ENCODE peak calls at places on chromosomes 7 and 10, in seven cellular contexts. O is HCT116, C is SK-N-SH, B is ovary, V is IMR-90, R is upper lobe of right lung, Q is aorta. J is an unnamed sample. For H3K4me1 and H3K27me3, the result is how much of the 10 kb centered on the place peaks cover.

GRCh38 chr10:78749898-78750297 is 318.9 kb upstream of the ZMIZ1 start:
- DNase-seq in R (no peak), C (no peak), O (no peak), V (no peak), Q (peak), B (no peak), J (no peak)

GRCh38 chr10:86413046-86413728 is 46.6 kb upstream of the GRID1 start:
- DNase-seq in V (peak), R (no peak), Q (no peak), B (no peak), O (no peak), C (no peak), J (no peak)

GRCh38 chr10:98295401-98295811 is 27.4 kb upstream of the LOXL4 start:
- DNase-seq in B (no peak), R (no peak), V (no peak), Q (peak), O (no peak), C (no peak), J (no peak)

GRCh38 chr7:77566421-77566820 is 29.3 kb downstream of the PTPN12 start:
- DNase-seq in O (no peak), V (no peak), C (no peak), Q (no peak), B (no peak), R (no peak), J (no peak)

GRCh38 chr7:47940482-47941001 is 7.7 kb downstream of the PKD1L1 start:
- DNase-seq in Q (no peak), V (peak), O (no peak), C (no peak), R (no peak), B (no peak), J (peak)

GRCh38 chr10:6275022-6275997 is 72.6 kb downstream of the PFKFB3 start:
- DNase-seq in R (peak), B (peak), C (peak), V (peak), O (peak), Q (peak), J (peak)

GRCh38 chr7:92836489-92837213 is at the start of gene CDK6:
- DNase-seq in V (peak), B (peak), R (peak), C (peak), Q (peak), O (no peak), J (peak)

GRCh38 chr10:109429956-109430760 is 493.2 kb downstream of the XPNPEP1 start:
- DNase-seq in Q (peak), O (no peak), R (no peak), B (no peak), C (no peak), V (peak), J (no peak)

GRCh38 chr7:72028267-72028666 is 383.9 kb downstream of the CALN1 start:
- DNase-seq in O (no peak), R (peak), V (no peak), C (no peak), B (no peak), Q (no peak), J (no peak)

GRCh38 chr7:55052726-55053431 is 34.1 kb downstream of the EGFR start:
- DNase-seq in O (no peak), B (no peak), Q (no peak), V (peak), C (no peak), R (no peak), J (no peak)

GRCh38 chr10:132626761-132627735 is 89.5 kb downstream of the INPP5A start:
- DNase-seq in C (no peak), V (no peak), Q (no peak), R (peak), B (peak), O (no peak), J (peak)
- H3K4me1 ChIP-seq in C (under half), V (under half), Q (under half), R (under half), B (under half), O (under half), J (under half)

GRCh38 chr10:71762324-71762723 is 11.0 kb downstream of the VSIR start:
- DNase-seq in V (no peak), C (no peak), Q (no peak), B (no peak), O (no peak), R (no peak), J (no peak)

GRCh38 chr10:71763352-71764127 is 9.8 kb downstream of the VSIR start:
- DNase-seq in V (peak), Q (no peak), R (no peak), B (no peak), O (no peak), C (no peak), J (peak)

GRCh38 chr10:71757450-71757918 is 15.8 kb downstream of the VSIR start:
- DNase-seq in Q (no peak), B (no peak), C (peak), V (no peak), R (no peak), O (no peak), J (peak)

GRCh38 chr10:71761541-71762113 is 11.7 kb downstream of the VSIR start:
- DNase-seq in Q (no peak), R (no peak), V (no peak), B (no peak), O (no peak), C (no peak), J (peak)

GRCh38 chr10:71761105-71761511 is 12.2 kb downstream of the VSIR start:
- DNase-seq in Q (no peak), V (no peak), B (no peak), C (no peak), R (no peak), O (no peak), J (peak)
- H3K27ac ChIP-seq in Q (no peak), V (no peak), B (no peak), C (no peak), R (no peak), O (no peak), J (no peak)

DNA sequence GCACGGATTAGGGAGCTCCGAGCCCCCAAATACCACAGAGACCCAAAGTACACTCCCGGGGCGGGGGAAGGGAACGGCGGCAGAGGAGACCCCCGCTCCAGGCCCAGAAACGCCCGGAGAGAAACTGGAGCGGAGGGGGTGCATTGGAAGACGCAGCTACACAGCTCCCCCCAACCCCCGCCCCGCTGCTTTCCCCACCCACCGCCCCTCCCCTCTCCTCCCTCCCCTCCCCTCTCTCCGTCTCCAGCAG is 1.1 kb downstream of the PRKAG2 start:
- DNase-seq in V (no peak), Q (no peak), B (no peak), R (no peak), O (no peak), C (peak), J (no peak)
- H3K27me3 ChIP-seq in V (half or more), Q (under half), B (under half), R (under half), O (under half), C (half or more), J (under half)

GRCh38 chr10:93462881-93463280 is 19.3 kb downstream of the MYOF start:
- DNase-seq in R (peak), B (no peak), V (peak), C (no peak), Q (peak), O (no peak), J (no peak)
- H3K4me1 ChIP-seq in R (half or more), B (under half), V (half or more), C (half or more), Q (under half), O (half or more), J (under half)

GRCh38 chr7:100602889-100603696 is 930 bp downstream of the PCOLCE start:
- DNase-seq in O (no peak), Q (peak), R (peak), V (peak), B (peak), C (peak), J (peak)
- H3K27ac ChIP-seq in O (peak), Q (peak), R (peak), V (peak), B (peak), C (peak), J (peak)

GRCh38 chr10:103547391-103547946 is 54.0 kb downstream of the NEURL1 start:
- DNase-seq in V (no peak), C (peak), R (peak), B (no peak), O (no peak), Q (peak), J (no peak)

GRCh38 chr10:103545366-103545765 is 51.9 kb downstream of the NEURL1 start:
- DNase-seq in O (no peak), B (no peak), Q (no peak), V (no peak), R (peak), C (peak), J (peak)

GRCh38 chr10:103548006-103548405 is 54.5 kb downstream of the NEURL1 start:
- DNase-seq in O (no peak), Q (peak), V (no peak), R (peak), C (no peak), B (no peak), J (no peak)

GRCh38 chr10:103545771-103546281 is 52.3 kb downstream of the NEURL1 start:
- DNase-seq in B (no peak), R (peak), V (no peak), Q (peak), O (no peak), C (peak), J (no peak)

DNA sequence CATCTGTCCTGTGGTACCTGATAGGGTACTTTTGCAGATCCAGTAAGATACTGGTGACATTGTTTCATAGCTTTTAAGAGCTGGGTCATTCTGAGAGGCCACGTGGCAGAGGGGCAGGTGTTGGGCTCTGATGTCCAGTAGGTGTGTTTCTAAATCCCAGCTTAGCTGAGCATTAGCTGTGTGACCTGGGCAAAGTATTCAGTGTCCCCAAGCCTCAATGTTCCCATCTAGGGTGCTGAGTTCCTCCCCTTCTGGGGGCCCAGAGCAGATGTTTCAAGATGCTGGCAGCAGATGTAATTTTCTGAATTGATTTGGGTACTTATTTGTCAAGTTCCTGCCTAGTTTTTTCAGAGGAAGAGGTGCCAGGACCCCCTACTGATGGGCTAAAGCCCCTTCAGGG is 52.9 kb downstream of the NEURL1 start:
- DNase-seq in V (no peak), Q (no peak), C (peak), R (peak), O (no peak), B (no peak), J (no peak)
- H3K27me3 ChIP-seq in V (half or more), Q (under half), C (under half), R (under half), O (under half), B (under half), J (under half)

GRCh38 chr7:44882899-44883298 is 2.4 kb downstream of the PURB start:
- DNase-seq in Q (no peak), C (no peak), O (no peak), V (peak), B (no peak), R (no peak), J (no peak)

GRCh38 chr7:44880317-44881018 is 4.9 kb downstream of the PURB start:
- DNase-seq in Q (no peak), C (no peak), O (no peak), B (no peak), R (no peak), V (no peak), J (no peak)

GRCh38 chr7:44883961-44884360 is 1.4 kb downstream of the PURB start:
- DNase-seq in Q (no peak), V (no peak), C (no peak), O (no peak), B (no peak), R (no peak), J (no peak)

GRCh38 chr7:44881066-44881600 is 4.2 kb downstream of the PURB start:
- DNase-seq in C (no peak), O (no peak), B (no peak), R (no peak), V (no peak), Q (no peak), J (no peak)

GRCh38 chr7:44881610-44882009 is 3.7 kb downstream of the PURB start:
- DNase-seq in B (no peak), O (no peak), C (no peak), Q (no peak), V (peak), R (no peak), J (no peak)
- H3K4me1 ChIP-seq in B (under half), O (under half), C (under half), Q (under half), V (under half), R (half or more), J (under half)